ENCODE peak calls at places on chromosomes 12 and 14, in five cellular contexts. N is transverse colon, O is stomach, P is ovary, D is A549. E is an unnamed sample.

GRCh38 chr14:57769863-57770523 is 95.9 kb downstream of the SLC35F4 start:
- DNase-seq in O (no peak), D (no peak), N (no peak), P (no peak), E (no peak)

GRCh38 chr14:87250992-87251391 is 742.0 kb downstream of the GALC start:
- DNase-seq in O (no peak), D (no peak), N (no peak), P (no peak), E (no peak)

GRCh38 chr12:57606016-57606311 is 1.3 kb downstream of the DTX3 start:
- DNase-seq in P (no peak), O (no peak), D (no peak), N (no peak), E (no peak)

GRCh38 chr14:100529561-100530031 is 57.6 kb downstream of the BEGAIN start:
- DNase-seq in D (no peak), N (no peak), P (no peak), O (peak; percentile 15), E (no peak)

GRCh38 chr12:2682301-2683282 is 112.2 kb upstream of the FKBP4 start:
- DNase-seq in D (peak; percentile 19), P (no peak), O (no peak), N (peak; percentile 31), E (no peak)

GRCh38 chr14:37583358-37584210 is 11.5 kb downstream of the FOXA1 start:
- DNase-seq in O (no peak), D (no peak), N (peak; percentile 48), P (no peak), E (no peak)

GRCh38 chr12:48977290-48978281 is 536 bp upstream of the WNT1 start:
- DNase-seq in O (peak; percentile 67), P (peak; percentile 59), D (peak; percentile 74), N (peak; percentile 71), E (no peak)

GRCh38 chr14:25516838-25517237 is 466.9 kb upstream of the STXBP6 start:
- DNase-seq in N (no peak), P (no peak), D (no peak), O (no peak), E (no peak)

GRCh38 chr12:97568336-97569180 is 106.0 kb downstream of the RMST start:
- DNase-seq in N (no peak), O (peak; percentile 53), P (no peak), D (peak; percentile 4), E (no peak)

GRCh38 chr12:106118278-106118820 is 20.4 kb downstream of the NUAK1 start:
- DNase-seq in O (no peak), D (no peak), P (no peak), N (no peak), E (no peak)

GRCh38 chr14:96202441-96203094 is 2.1 kb upstream of the BDKRB2 start:
- DNase-seq in O (no peak), D (no peak), N (no peak), P (no peak), E (no peak)

GRCh38 chr12:93699271-93700141 is 22.3 kb downstream of the CRADD start:
- DNase-seq in D (no peak), N (no peak), P (no peak), O (no peak), E (no peak)

GRCh38 chr14:93219103-93219726 is 12.2 kb downstream of the UBR7 start:
- DNase-seq in P (no peak), D (peak; percentile 54), N (peak; percentile 46), O (peak; percentile 59), E (peak; percentile 26)

GRCh38 chr14:24965934-24966593 is 83.9 kb downstream of the STXBP6 start:
- DNase-seq in N (peak; percentile 37), D (no peak), P (no peak), O (peak; percentile 37), E (peak; percentile 31)

GRCh38 chr12:100375023-100375737 is 18.3 kb downstream of the SLC17A8 start:
- DNase-seq in N (peak; percentile 35), P (peak; percentile 81), D (no peak), O (peak; percentile 48), E (peak; percentile 50)
- H3K4me3 ChIP-seq in N (no peak overlapping the region), P (no peak overlapping the region), D (no peak overlapping the region), O (no peak overlapping the region), E (no peak overlapping the region)

GRCh38 chr12:19485240-19485639 is 45.9 kb downstream of the AEBP2 start:
- DNase-seq in N (no peak), P (no peak), D (no peak), O (no peak), E (no peak)
- TF ChIP-seq EP300 in N (no peak), P (no peak), D (no peak), O (no peak), E (no peak)

GRCh38 chr14:69573205-69573840 is 1.3 kb downstream of the CCDC177 start:
- DNase-seq in P (no peak), N (no peak), O (no peak), D (no peak), E (no peak)
- H3K4me3 ChIP-seq in P (no peak overlapping the region), N (no peak overlapping the region), O (no peak overlapping the region), D (peak overlapping the region; percentile 45), E (peak overlapping the region; percentile 15)

DNA sequence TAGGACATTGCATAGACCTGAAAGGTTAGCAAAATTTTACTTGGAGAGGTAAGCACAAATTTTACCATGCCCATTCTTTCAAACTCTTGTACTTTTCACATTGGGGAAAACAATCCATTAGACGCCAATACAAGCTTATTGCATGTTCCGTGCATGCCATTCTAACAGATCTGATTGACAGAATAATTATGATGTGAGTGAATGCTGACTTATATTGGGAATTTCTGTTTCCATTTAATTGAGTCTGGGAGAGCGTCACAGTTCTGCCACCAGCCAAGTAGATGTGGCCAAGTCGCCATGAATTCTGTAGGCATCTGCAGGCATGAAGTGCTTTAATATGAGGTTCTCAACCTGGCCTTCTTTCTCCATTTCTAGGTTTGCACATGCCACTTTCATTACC is 1097.4 kb downstream of the VRK1 start:
- DNase-seq in O (no peak), D (no peak), P (no peak), N (no peak), E (no peak)
- TF ChIP-seq EP300 in O (no peak), D (no peak), P (no peak), N (no peak), E (no peak)

GRCh38 chr14:80055912-80056801 is 155.1 kb downstream of the DIO2 start:
- DNase-seq in D (peak; percentile 25), N (peak; percentile 9), P (peak; percentile 20), O (peak; percentile 27), E (peak; percentile 48)
- H3K4me3 ChIP-seq in D (no peak overlapping the region), N (no peak overlapping the region), P (no peak overlapping the region), O (no peak overlapping the region), E (no peak overlapping the region)

GRCh38 chr12:27812502-27812901 is 32.5 kb upstream of the MANSC4 start:
- DNase-seq in N (no peak), O (no peak), P (no peak), D (no peak), E (no peak)

GRCh38 chr12:27818421-27818918 is 38.4 kb upstream of the MANSC4 start:
- DNase-seq in N (no peak), D (no peak), O (no peak), P (no peak), E (no peak)

GRCh38 chr12:27817761-27818160 is 37.7 kb upstream of the MANSC4 start:
- DNase-seq in O (no peak), P (no peak), N (no peak), D (no peak), E (no peak)

GRCh38 chr12:27814411-27814810 is 34.4 kb upstream of the MANSC4 start:
- DNase-seq in P (no peak), O (no peak), N (no peak), D (no peak), E (no peak)

GRCh38 chr12:27814851-27815591 is 35.0 kb upstream of the MANSC4 start:
- DNase-seq in O (no peak), P (no peak), D (no peak), N (no peak), E (no peak)
- TF ChIP-seq EP300 in O (no peak), P (no peak), D (no peak), N (no peak), E (no peak)

GRCh38 chr14:73427516-73428264 is 30.7 kb downstream of the NUMB start:
- DNase-seq in N (no peak), O (no peak), P (no peak), D (no peak), E (no peak)

GRCh38 chr14:73424453-73424852 is 33.9 kb downstream of the NUMB start:
- DNase-seq in N (no peak), D (no peak), P (no peak), O (no peak), E (no peak)

GRCh38 chr14:73432124-73432523 is 26.2 kb downstream of the NUMB start:
- DNase-seq in P (no peak), D (no peak), O (no peak), N (no peak), E (no peak)

GRCh38 chr14:73426877-73427276 is 31.5 kb downstream of the NUMB start:
- DNase-seq in P (no peak), N (no peak), O (no peak), D (no peak), E (no peak)

GRCh38 chr14:73428354-73428824 is 30.0 kb downstream of the NUMB start:
- DNase-seq in O (peak; percentile 32), N (no peak), D (no peak), P (no peak), E (no peak)
- H3K4me3 ChIP-seq in O (no peak overlapping the region), N (no peak overlapping the region), D (peak overlapping the region; percentile 9), P (no peak overlapping the region), E (no peak overlapping the region)

GRCh38 chr12:26692417-26692816 is 140.6 kb downstream of the ITPR2 start:
- DNase-seq in O (no peak), N (no peak), P (no peak), D (no peak), E (no peak)
- TF ChIP-seq EP300 in O (no peak), N (no peak), P (no peak), D (no peak), E (no peak)

GRCh38 chr14:51609251-51609986 is 42.3 kb upstream of the FRMD6 start:
- DNase-seq in O (no peak), N (no peak), D (no peak), P (no peak), E (no peak)
- H3K4me3 ChIP-seq in O (no peak overlapping the region), N (no peak overlapping the region), D (no peak overlapping the region), P (no peak overlapping the region), E (no peak overlapping the region)

E was measured in tibial nerve.